ENCODE peak calls at places on chromosomes 5 and 9, in nine cellular contexts. C is AG04450, T is GM10248, J is neural crest cell, P is GM13976, F is epithelial cell of esophagus, H is H9, Q is cardiac fibroblast, B is WERI-Rb-1. R is an unnamed sample.
A peak's percentile ranks its signal among the peaks of the same experiment; 100 is the strongest.

GRCh38 chr5:65961644-65962043 is 35.3 kb downstream of the ERBIN start:
- DNase-seq in Q (peak; percentile 68), C (peak; percentile 16), T (peak; percentile 31), H (no peak), P (peak; percentile 43), F (peak; percentile 56), J (no peak), B (no peak), R (no peak)

GRCh38 chr9:127194881-127195713 is 69.5 kb upstream of the GARNL3 start:
- DNase-seq in P (no peak), F (peak; percentile 58), B (no peak), T (no peak), J (no peak), C (no peak), Q (no peak), H (peak; percentile 63), R (no peak)

GRCh38 chr5:77353251-77353650 is 138.9 kb downstream of the WDR41 start:
- DNase-seq in J (no peak), P (no peak), H (no peak), F (no peak), Q (no peak), C (no peak), B (no peak), T (no peak), R (no peak)

GRCh38 chr9:136287960-136288753 is 15.7 kb downstream of the CCDC187 start:
- DNase-seq in F (no peak), B (no peak), C (no peak), P (no peak), H (no peak), J (no peak), Q (no peak), T (no peak), R (no peak)

GRCh38 chr5:14871084-14871572 is 450 bp downstream of the ANKH start:
- DNase-seq in H (no peak), C (no peak), J (peak; percentile 25), T (peak; percentile 31), P (peak; percentile 46), Q (no peak), B (peak; percentile 38), F (no peak), R (peak; percentile 38)

GRCh38 chr9:115379719-115380118 is 261.8 kb upstream of the TNC start:
- DNase-seq in P (no peak), J (no peak), C (no peak), B (no peak), H (no peak), T (no peak), F (no peak), Q (no peak), R (no peak)

GRCh38 chr5:132375957-132376356 is 6.4 kb downstream of the SLC22A5 start:
- DNase-seq in C (no peak), J (no peak), H (no peak), Q (no peak), F (no peak), B (no peak), P (no peak), T (no peak), R (no peak)

GRCh38 chr5:21774791-21775190 is 1078.4 kb downstream of the CDH12 start:
- DNase-seq in C (peak; percentile 36), Q (peak; percentile 49), H (no peak), B (no peak), T (no peak), F (peak; percentile 97), J (no peak), P (no peak), R (no peak)

GRCh38 chr5:74257645-74258328 is 382.7 kb downstream of the ENC1 start:
- DNase-seq in J (no peak), C (no peak), H (no peak), F (peak; percentile 41), T (no peak), Q (peak; percentile 61), B (no peak), P (no peak), R (no peak)

GRCh38 chr5:60173672-60174071 is 280.1 kb upstream of the PDE4D start:
- DNase-seq in C (no peak), P (no peak), H (no peak), F (no peak), T (no peak), Q (no peak), J (no peak), B (no peak), R (no peak)

GRCh38 chr5:90802695-90803317 is 244.2 kb downstream of the ADGRV1 start:
- DNase-seq in B (peak; percentile 21), C (no peak), T (peak; percentile 42), P (peak; percentile 45), J (peak; percentile 6), F (peak; percentile 60), Q (peak; percentile 57), H (peak; percentile 58), R (no peak)

GRCh38 chr9:124875501-124875900 is 13.6 kb downstream of the ARPC5L start:
- DNase-seq in C (no peak), P (no peak), F (no peak), B (no peak), J (no peak), H (no peak), Q (no peak), T (no peak), R (no peak)

GRCh38 chr9:135067091-135067710 is 20.3 kb upstream of the OLFM1 start:
- DNase-seq in P (no peak), H (no peak), Q (no peak), B (no peak), J (no peak), T (no peak), F (no peak), C (no peak), R (no peak)

GRCh38 chr5:109558364-109558763 is 131.4 kb upstream of the MAN2A1 start:
- DNase-seq in F (no peak), Q (no peak), C (no peak), H (no peak), B (no peak), P (no peak), T (no peak), J (no peak), R (no peak)

GRCh38 chr5:31470608-31471007 is 61.3 kb downstream of the DROSHA start:
- DNase-seq in H (no peak), C (no peak), Q (peak; percentile 63), J (no peak), F (no peak), T (no peak), B (no peak), P (no peak), R (no peak)

GRCh38 chr9:88280816-88281382 is 107.3 kb upstream of the SPIN1 start:
- DNase-seq in J (peak; percentile 19), Q (peak; percentile 18), T (no peak), P (no peak), H (peak; percentile 67), C (no peak), B (peak; percentile 48), F (no peak), R (no peak)

GRCh38 chr5:143922718-143923117 is 110.8 kb downstream of the HMHB1 start:
- DNase-seq in C (no peak), F (peak; percentile 82), Q (peak; percentile 80), P (no peak), B (no peak), J (no peak), H (no peak), T (no peak), R (no peak)

GRCh38 chr5:56908942-56909293 is 478 bp upstream of the SETD9 start:
- DNase-seq in J (no peak), T (no peak), C (no peak), B (no peak), Q (no peak), P (no peak), H (no peak), F (no peak), R (no peak)

GRCh38 chr5:82595083-82595482 is 316.9 kb upstream of the RPS23 start:
- DNase-seq in T (no peak), Q (no peak), P (no peak), H (no peak), B (no peak), F (peak; percentile 8), C (no peak), J (no peak), R (no peak)

DNA sequence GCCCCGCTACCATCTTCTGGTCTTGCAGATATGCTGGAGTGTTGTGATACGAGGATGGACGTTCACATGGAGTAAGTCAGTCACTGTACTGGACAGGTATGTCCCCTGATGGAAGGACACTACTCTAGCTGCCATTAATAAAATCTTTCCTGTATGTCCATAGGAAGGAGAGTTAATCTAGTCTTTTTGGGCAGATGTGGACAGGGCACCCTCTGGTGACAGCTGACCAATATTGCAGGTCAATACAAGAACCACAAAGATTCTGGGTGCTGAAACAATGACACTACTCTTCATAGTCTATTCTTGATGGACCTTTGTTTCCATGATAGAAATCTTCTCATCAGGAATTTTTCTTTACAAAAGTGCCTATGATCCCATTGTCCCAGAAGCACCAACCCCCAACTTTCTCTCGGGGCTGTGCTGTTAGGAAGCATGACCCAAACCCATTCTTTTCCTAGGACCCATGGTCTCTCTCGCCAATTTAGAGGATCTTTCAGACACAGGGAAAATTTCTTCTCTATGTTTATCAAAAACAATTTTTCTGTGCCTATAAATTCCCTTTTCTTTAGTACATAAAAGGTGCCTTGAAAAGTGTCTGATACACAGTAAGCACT is 376.9 kb downstream of the DTWD2 start:
- DNase-seq in C (no peak), Q (peak; percentile 33), J (no peak), P (peak; percentile 30), H (peak; percentile 48), T (peak; percentile 25), B (peak; percentile 62), F (peak; percentile 53), R (no peak)
- TF ChIP-seq CTCF in C (peak; percentile 48), Q (peak; percentile 54), J (peak; percentile 74), P (peak; percentile 19), H (peak; percentile 87), T (peak; percentile 43), B (peak; percentile 76), F (peak; percentile 70), R (peak; percentile 79)

GRCh38 chr9:79603222-79603925 is 31.6 kb downstream of the TLE4 start:
- DNase-seq in H (no peak), T (no peak), P (no peak), B (no peak), F (no peak), C (no peak), J (no peak), Q (peak; percentile 42), R (no peak)
- TF ChIP-seq CTCF in H (no peak), T (no peak), P (no peak), B (no peak), F (no peak), C (peak; percentile 13), J (no peak), Q (no peak), R (no peak)

GRCh38 chr5:130720355-130720754 is 444.7 kb downstream of the HINT1 start:
- DNase-seq in B (no peak), C (no peak), F (peak; percentile 74), P (no peak), H (no peak), T (no peak), Q (peak; percentile 71), J (no peak), R (no peak)
- TF ChIP-seq CTCF in B (peak; percentile 52), C (peak; percentile 42), F (peak; percentile 81), P (no peak), H (peak; percentile 76), T (peak; percentile 5), Q (peak; percentile 69), J (peak; percentile 65), R (peak; percentile 79)

DNA sequence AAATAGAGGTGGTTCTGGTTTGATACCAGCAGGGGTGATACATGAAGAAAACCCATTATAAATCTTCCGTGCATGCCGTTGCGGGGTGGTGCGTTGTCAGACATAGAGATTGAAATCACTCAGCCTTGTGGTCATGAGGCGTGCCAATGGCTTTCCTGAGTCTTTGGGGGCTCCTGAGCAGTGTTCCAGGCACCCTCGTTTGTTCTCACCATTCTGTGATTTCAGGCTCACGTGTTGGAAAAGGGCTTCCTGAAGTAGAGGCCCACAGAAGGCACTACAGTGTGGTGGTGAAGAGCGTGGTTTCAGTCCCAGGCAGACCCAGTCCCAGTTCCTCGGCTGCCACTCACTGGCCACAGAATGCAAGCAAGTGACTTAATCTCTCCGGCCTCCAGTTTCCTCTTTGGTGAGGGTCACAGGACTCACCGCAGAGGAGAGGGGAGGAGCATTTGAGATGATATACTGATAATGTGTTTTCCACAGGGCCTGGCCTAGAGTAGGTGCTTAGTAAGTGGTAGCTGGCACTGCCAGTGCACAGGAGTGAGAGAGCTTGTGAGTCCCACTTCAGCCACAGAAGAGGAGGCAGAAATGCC is 20.5 kb upstream of the GLRX start:
- DNase-seq in T (peak; percentile 79), F (no peak), B (peak; percentile 47), J (no peak), C (no peak), Q (peak; percentile 76), H (peak; percentile 57), P (peak; percentile 73), R (no peak)
- TF ChIP-seq CTCF in T (peak; percentile 65), F (no peak), B (peak; percentile 27), J (no peak), C (no peak), Q (peak; percentile 5), H (no peak), P (peak; percentile 64), R (no peak)